ENCODE peak calls at places on chromosomes 2 and 18, in eight cellular contexts. F, Z, T, L, P, H, D and M are unnamed samples. For H3K36me3, the result is how much of the 10 kb centered on the place peaks cover.

GRCh38 chr2:72012886-72013574 is 134.6 kb downstream of the CYP26B1 start:
- DNase-seq in H (peak), F (no peak), T (no peak), L (no peak), D (no peak), P (no peak), Z (peak), M (no peak)

GRCh38 chr2:84781942-84782716 is 98.8 kb downstream of the TRABD2A start:
- DNase-seq in D (no peak), T (no peak), Z (no peak), H (peak), L (peak), P (no peak), F (peak), M (no peak)

GRCh38 chr2:168518555-168519066 is 62.5 kb downstream of the CERS6 start:
- DNase-seq in Z (no peak), P (no peak), H (peak), D (no peak), L (peak), T (no peak), F (no peak), M (no peak)

GRCh38 chr2:200600549-200601212 is 14.9 kb downstream of the AOX1 start:
- DNase-seq in D (no peak), Z (no peak), L (no peak), P (no peak), H (no peak), T (no peak), F (peak), M (peak)

GRCh38 chr2:198383392-198383791 is 579.0 kb downstream of the PLCL1 start:
- DNase-seq in F (no peak), L (no peak), H (no peak), P (no peak), D (no peak), T (no peak), Z (no peak), M (no peak)

GRCh38 chr2:107235491-107236254 is 349.7 kb upstream of the ST6GAL2 start:
- DNase-seq in L (peak), Z (no peak), P (no peak), D (no peak), H (no peak), F (no peak), T (no peak), M (no peak)

GRCh38 chr2:240595381-240596079 is 9.0 kb downstream of the CAPN10 start:
- DNase-seq in P (peak), Z (peak), H (no peak), T (no peak), F (no peak), D (no peak), L (peak), M (no peak)

GRCh38 chr2:1310202-1310601 is 103.1 kb upstream of the TPO start:
- DNase-seq in L (no peak), H (no peak), D (no peak), T (no peak), Z (no peak), P (no peak), F (no peak), M (no peak)

GRCh38 chr2:141195087-141195486 is 935.7 kb downstream of the LRP1B start:
- DNase-seq in T (no peak), P (no peak), H (no peak), L (no peak), D (no peak), Z (no peak), F (no peak), M (no peak)

GRCh38 chr2:287471-287885 is 413 bp downstream of the ALKAL2 start:
- DNase-seq in P (peak), Z (no peak), F (no peak), D (no peak), H (peak), T (no peak), L (peak), M (peak)

DNA sequence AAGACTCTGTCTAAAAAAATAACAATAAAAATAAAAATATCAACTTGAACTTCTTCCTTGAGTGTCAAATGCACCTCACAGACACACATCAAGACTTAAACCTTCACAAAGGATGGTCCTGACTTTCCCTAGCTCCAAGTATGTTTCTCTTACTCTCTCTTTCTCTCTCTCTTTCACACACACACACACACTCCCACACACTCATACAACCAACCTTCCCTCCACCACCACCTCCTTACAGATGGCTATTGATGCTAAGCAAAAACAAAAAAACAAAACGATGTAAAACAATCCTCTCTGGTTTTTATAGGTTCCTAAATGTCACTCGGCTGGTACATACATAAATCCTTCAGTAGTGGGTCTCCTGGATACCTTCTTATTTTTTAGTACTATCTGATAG is 67.4 kb upstream of the ACVR2A start:
- DNase-seq in T (no peak), H (no peak), D (no peak), Z (no peak), L (no peak), F (no peak), P (no peak), M (no peak)
- H3K36me3 ChIP-seq in T (under half), H (under half), D (under half), Z (under half), L (under half), F (under half), P (under half), M (under half)

DNA sequence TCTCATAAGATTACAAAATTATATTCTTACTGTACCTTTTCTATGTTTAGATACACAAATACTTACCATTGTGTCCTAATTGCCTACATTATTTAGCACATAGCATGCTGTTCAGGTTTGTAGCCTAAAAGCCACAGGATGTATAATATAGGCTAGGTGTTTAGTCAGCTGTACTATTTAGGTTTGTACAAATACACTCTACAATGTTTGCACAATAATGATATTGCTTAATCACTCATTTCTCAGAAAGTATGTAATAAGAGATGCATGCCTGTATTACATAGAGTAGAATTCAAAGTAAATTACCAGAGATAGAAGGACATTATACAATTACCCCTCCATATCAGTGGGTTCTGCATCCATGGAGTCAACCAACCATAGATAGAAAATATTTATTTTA is 201.1 kb upstream of the COL3A1 start:
- DNase-seq in F (peak), Z (no peak), T (no peak), D (no peak), P (no peak), L (no peak), H (no peak), M (peak)
- H3K36me3 ChIP-seq in F (under half), Z (under half), T (under half), D (under half), P (under half), L (under half), H (under half), M (under half)

DNA sequence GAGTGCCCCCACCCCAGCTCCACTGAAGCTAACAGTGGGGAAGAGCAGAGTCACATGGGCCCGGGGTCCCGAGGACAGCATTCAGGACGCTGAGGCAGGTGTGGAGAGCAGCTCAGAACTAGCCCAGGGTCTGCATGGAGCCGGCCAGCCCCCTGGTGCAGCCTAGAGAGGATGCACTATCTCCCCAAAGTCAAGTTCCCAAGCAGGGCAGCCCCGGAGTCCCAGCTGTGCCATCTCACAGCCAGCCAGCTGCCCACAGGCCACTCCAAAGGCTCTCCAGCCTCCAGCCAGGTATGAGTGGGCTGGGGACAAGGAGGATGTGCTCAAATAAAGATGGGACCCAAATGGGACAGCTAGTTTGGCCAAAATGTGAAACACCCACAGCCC is 41.0 kb downstream of the BIN1 start:
- DNase-seq in Z (no peak), F (no peak), L (no peak), H (no peak), T (no peak), P (no peak), D (no peak), M (no peak)
- H3K36me3 ChIP-seq in Z (under half), F (under half), L (under half), H (under half), T (under half), P (under half), D (under half), M (under half)

GRCh38 chr2:190666895-190667294 is 18.0 kb downstream of the NAB1 start:
- DNase-seq in D (no peak), P (no peak), L (no peak), T (no peak), F (peak), Z (no peak), H (no peak), M (no peak)

GRCh38 chr2:190668892-190669291 is 20.0 kb downstream of the NAB1 start:
- DNase-seq in D (no peak), L (no peak), H (no peak), Z (no peak), T (no peak), P (no peak), F (peak), M (no peak)

GRCh38 chr2:190674966-190675650 is 26.2 kb downstream of the NAB1 start:
- DNase-seq in P (no peak), H (no peak), L (peak), T (no peak), Z (no peak), F (no peak), D (no peak), M (no peak)

GRCh38 chr2:190670182-190670946 is 21.5 kb downstream of the NAB1 start:
- DNase-seq in L (no peak), T (no peak), P (no peak), F (no peak), H (no peak), D (no peak), Z (no peak), M (no peak)
- H3K36me3 ChIP-seq in L (under half), T (under half), P (under half), F (under half), H (under half), D (under half), Z (half or more), M (under half)

GRCh38 chr2:33521791-33522281 is 45.4 kb downstream of the RASGRP3 start:
- DNase-seq in L (no peak), Z (no peak), H (peak), F (no peak), P (no peak), D (peak), T (peak), M (peak)
- H3K36me3 ChIP-seq in L (under half), Z (under half), H (under half), F (under half), P (under half), D (under half), T (under half), M (under half)

GRCh38 chr18:676747-677544 is 19.5 kb downstream of the TYMS start:
- DNase-seq in T (no peak), D (no peak), L (no peak), P (no peak), F (no peak), Z (no peak), H (no peak), M (no peak)

GRCh38 chr18:673769-674168 is 16.3 kb downstream of the TYMS start:
- DNase-seq in T (no peak), Z (no peak), P (no peak), F (no peak), D (no peak), L (no peak), H (no peak), M (no peak)

GRCh38 chr18:677951-678363 is 20.5 kb downstream of the TYMS start:
- DNase-seq in Z (no peak), P (no peak), T (no peak), L (no peak), H (no peak), F (peak), D (no peak), M (no peak)

GRCh38 chr18:675307-675706 is 17.9 kb downstream of the TYMS start:
- DNase-seq in Z (no peak), D (no peak), H (no peak), P (no peak), T (no peak), L (no peak), F (no peak), M (no peak)

DNA sequence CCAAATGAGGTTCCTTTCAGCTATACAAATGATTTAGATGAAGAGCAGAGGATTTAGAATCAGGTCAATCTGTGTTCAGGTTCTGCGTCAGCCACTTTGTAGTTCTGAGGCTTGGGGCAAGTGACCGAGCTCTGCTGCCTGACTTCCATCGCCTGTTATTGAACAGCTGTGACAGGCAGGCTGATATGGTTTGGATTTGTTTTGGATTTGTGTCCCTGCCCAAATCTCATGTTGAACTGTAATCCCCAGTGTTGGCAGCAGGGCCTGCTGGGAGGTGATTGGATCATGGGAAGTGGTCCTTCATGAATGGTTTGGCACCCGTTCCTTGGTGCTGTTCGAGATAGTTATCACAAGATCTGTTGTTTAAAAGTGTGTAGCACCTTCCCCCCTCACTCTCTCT is 18.6 kb downstream of the TYMS start:
- DNase-seq in P (no peak), L (no peak), F (no peak), D (no peak), T (no peak), H (no peak), Z (no peak), M (no peak)
- H3K36me3 ChIP-seq in P (under half), L (under half), F (under half), D (under half), T (half or more), H (under half), Z (half or more), M (half or more)

GRCh38 chr2:177232098-177232704 is 19.6 kb downstream of the HNRNPA3 start:
- DNase-seq in D (no peak), Z (no peak), T (no peak), H (no peak), L (no peak), P (no peak), F (no peak), M (no peak)
- H3K36me3 ChIP-seq in D (under half), Z (half or more), T (half or more), H (under half), L (under half), P (under half), F (under half), M (half or more)

GRCh38 chr18:48945953-48946217 is 4.9 kb downstream of the SMAD7 start:
- DNase-seq in T (no peak), H (no peak), L (no peak), F (no peak), D (no peak), Z (no peak), P (no peak), M (no peak)
- H3K36me3 ChIP-seq in T (under half), H (under half), L (under half), F (under half), D (under half), Z (half or more), P (under half), M (under half)